ENCODE peak calls at places on chromosomes 5 and 9, in four cellular contexts. One of them, this sample, is unnamed.

GRCh38 chr9:12958279-12958678 is 183.5 kb downstream of the LURAP1L start:
- DNase-seq in coronary artery: no peak
- DNase-seq in GM20000: no peak
- DNase-seq in IMR-90: no peak
- DNase-seq in this sample: no peak

GRCh38 chr5:43602818-43603534 is at the start of gene NNT:
- DNase-seq in IMR-90: peak; percentile 35
- DNase-seq in coronary artery: peak; percentile 79
- DNase-seq in GM20000: peak; percentile 88
- DNase-seq in this sample: peak; percentile 84

GRCh38 chr5:4862500-4862899 is 277.6 kb upstream of the ADAMTS16 start:
- DNase-seq in coronary artery: no peak
- DNase-seq in GM20000: peak; percentile 42
- DNase-seq in IMR-90: peak; percentile 41
- DNase-seq in this sample: no peak

GRCh38 chr5:17448877-17449276 is 49.2 kb upstream of the TAF11L2 start:
- DNase-seq in IMR-90: peak; percentile 27
- DNase-seq in coronary artery: no peak
- DNase-seq in GM20000: no peak
- DNase-seq in this sample: no peak

GRCh38 chr9:97794666-97795065 is 58.4 kb upstream of the FOXE1 start:
- DNase-seq in coronary artery: no peak
- DNase-seq in IMR-90: no peak
- DNase-seq in GM20000: no peak
- DNase-seq in this sample: no peak

GRCh38 chr9:69229367-69229766 is 55.3 kb downstream of the TJP2 start:
- DNase-seq in GM20000: no peak
- DNase-seq in IMR-90: no peak
- DNase-seq in coronary artery: no peak
- DNase-seq in this sample: no peak

GRCh38 chr5:32710859-32711692 is at the start of gene NPR3:
- DNase-seq in GM20000: peak; percentile 25
- DNase-seq in coronary artery: no peak
- DNase-seq in IMR-90: peak; percentile 66
- DNase-seq in this sample: peak; percentile 76

GRCh38 chr9:3900673-3901318 is 375.0 kb upstream of the RFX3 start:
- DNase-seq in coronary artery: no peak
- DNase-seq in IMR-90: no peak
- DNase-seq in GM20000: no peak
- DNase-seq in this sample: no peak

GRCh38 chr5:131745155-131745554 is 51.7 kb downstream of the FNIP1 start:
- DNase-seq in GM20000: no peak
- DNase-seq in coronary artery: no peak
- DNase-seq in IMR-90: no peak
- DNase-seq in this sample: no peak

GRCh38 chr5:175895701-175896102 is 24.3 kb downstream of the CPLX2 start:
- DNase-seq in GM20000: no peak
- DNase-seq in IMR-90: no peak
- DNase-seq in coronary artery: no peak
- DNase-seq in this sample: no peak

GRCh38 chr5:7762267-7762666 is 88.7 kb downstream of the CFAP90 start:
- DNase-seq in GM20000: no peak
- DNase-seq in coronary artery: no peak
- DNase-seq in IMR-90: no peak
- DNase-seq in this sample: no peak

GRCh38 chr5:72463499-72464052 is 43.6 kb downstream of the ZNF366 start:
- DNase-seq in IMR-90: no peak
- DNase-seq in coronary artery: no peak
- DNase-seq in GM20000: no peak
- DNase-seq in this sample: no peak

GRCh38 chr9:126066131-126066530 is 260.5 kb upstream of the MVB12B start:
- DNase-seq in GM20000: no peak
- DNase-seq in coronary artery: no peak
- DNase-seq in IMR-90: no peak
- DNase-seq in this sample: no peak

GRCh38 chr9:88947581-88948573 is 43.4 kb upstream of the S1PR3 start:
- DNase-seq in coronary artery: no peak
- DNase-seq in IMR-90: peak; percentile 86
- DNase-seq in GM20000: no peak
- DNase-seq in this sample: peak; percentile 25

GRCh38 chr9:94872921-94873511 is 146.5 kb downstream of the AOPEP start:
- DNase-seq in GM20000: no peak
- DNase-seq in IMR-90: no peak
- DNase-seq in coronary artery: no peak
- DNase-seq in this sample: no peak

GRCh38 chr5:103375356-103375755 is 116.8 kb downstream of the MACIR start:
- DNase-seq in GM20000: no peak
- DNase-seq in IMR-90: peak; percentile 92
- DNase-seq in coronary artery: no peak
- DNase-seq in this sample: no peak

GRCh38 chr5:151125421-151125820 is 32.2 kb downstream of the ANXA6 start:
- DNase-seq in GM20000: peak; percentile 41
- DNase-seq in IMR-90: no peak
- DNase-seq in coronary artery: no peak
- DNase-seq in this sample: no peak

GRCh38 chr5:91154338-91154737 is 228.8 kb downstream of the ARRDC3 start:
- DNase-seq in IMR-90: no peak
- DNase-seq in coronary artery: no peak
- DNase-seq in GM20000: no peak
- DNase-seq in this sample: no peak

GRCh38 chr5:17436345-17436744 is 61.7 kb upstream of the TAF11L2 start:
- DNase-seq in GM20000: no peak
- DNase-seq in coronary artery: no peak
- DNase-seq in IMR-90: no peak
- DNase-seq in this sample: no peak

GRCh38 chr5:41656597-41656996 is 146.2 kb upstream of the PLCXD3 start:
- DNase-seq in GM20000: no peak
- DNase-seq in IMR-90: no peak
- DNase-seq in coronary artery: no peak
- DNase-seq in this sample: no peak

GRCh38 chr9:129560849-129561248 is 60.1 kb downstream of the C9orf50 start:
- DNase-seq in coronary artery: no peak
- DNase-seq in IMR-90: no peak
- DNase-seq in GM20000: no peak
- DNase-seq in this sample: no peak

GRCh38 chr5:2207966-2208544 is 325.3 kb upstream of the IRX4 start:
- DNase-seq in coronary artery: no peak
- DNase-seq in IMR-90: no peak
- DNase-seq in GM20000: no peak
- DNase-seq in this sample: peak; percentile 77

GRCh38 chr5:98643544-98643943 is 129.9 kb upstream of the RGMB start:
- DNase-seq in GM20000: no peak
- DNase-seq in coronary artery: no peak
- DNase-seq in IMR-90: no peak
- DNase-seq in this sample: no peak

GRCh38 chr5:116738948-116739339 is 164.3 kb upstream of the SEMA6A start:
- DNase-seq in IMR-90: no peak
- DNase-seq in GM20000: no peak
- DNase-seq in coronary artery: no peak
- DNase-seq in this sample: no peak

GRCh38 chr5:6361101-6361500 is 17.2 kb downstream of the MED10 start:
- DNase-seq in GM20000: no peak
- DNase-seq in IMR-90: no peak
- DNase-seq in coronary artery: peak; percentile 40
- DNase-seq in this sample: no peak

GRCh38 chr5:134088994-134089560 is 25.4 kb upstream of the TCF7 start:
- DNase-seq in GM20000: no peak
- DNase-seq in coronary artery: no peak
- DNase-seq in IMR-90: no peak
- DNase-seq in this sample: no peak

GRCh38 chr5:123007292-123007691 is 29.2 kb downstream of the PPIC start:
- DNase-seq in coronary artery: no peak
- DNase-seq in IMR-90: no peak
- DNase-seq in GM20000: no peak
- DNase-seq in this sample: no peak

DNA sequence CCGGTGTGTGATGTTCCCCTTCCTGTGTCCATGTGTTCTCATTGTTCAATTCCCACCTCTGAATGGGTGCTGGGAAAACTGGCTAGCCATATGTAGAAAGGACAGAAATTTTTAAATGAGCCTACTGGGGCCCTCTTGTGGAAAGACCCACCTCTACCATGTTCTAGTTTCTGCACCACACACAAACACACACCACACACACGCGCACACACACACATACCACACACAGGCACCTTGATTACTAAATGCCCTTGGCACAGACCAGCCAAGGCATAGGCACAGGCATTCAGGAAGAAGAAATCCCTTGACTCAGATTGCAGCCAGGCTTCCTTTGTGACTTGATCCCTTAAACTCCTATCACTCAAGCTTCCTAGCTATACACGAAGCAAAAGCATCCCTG is 60.5 kb downstream of the SIL1 start:
- DNase-seq in coronary artery: no peak
- DNase-seq in IMR-90: peak; percentile 26
- DNase-seq in GM20000: no peak
- DNase-seq in this sample: no peak
- TF ChIP-seq CTCF in coronary artery: no peak
- TF ChIP-seq CTCF in IMR-90: peak; percentile 37
- TF ChIP-seq CTCF in GM20000: no peak
- TF ChIP-seq CTCF in this sample: peak; percentile 58

DNA sequence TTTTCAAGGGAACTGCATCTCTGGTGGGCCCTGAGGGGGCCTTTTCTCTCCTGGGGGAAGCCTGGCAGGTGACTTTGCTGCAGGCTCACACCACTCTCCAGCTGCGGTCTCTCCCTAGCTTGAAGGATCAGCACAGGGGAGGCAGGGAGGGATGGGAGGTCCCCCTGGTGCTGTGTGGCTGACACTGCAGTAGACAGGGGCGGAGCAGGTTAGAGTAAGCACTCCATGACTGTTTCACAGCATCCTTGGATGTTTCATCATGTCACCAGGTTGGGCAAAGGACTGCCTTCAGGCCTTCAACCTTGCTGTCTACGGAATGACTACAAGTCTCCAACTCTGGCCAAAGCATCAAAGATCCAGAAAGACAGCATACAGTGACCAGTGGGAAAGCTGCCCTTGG is 470.7 kb downstream of the CDK5RAP2 start:
- DNase-seq in coronary artery: no peak
- DNase-seq in GM20000: no peak
- DNase-seq in IMR-90: no peak
- DNase-seq in this sample: no peak
- TF ChIP-seq CTCF in coronary artery: no peak
- TF ChIP-seq CTCF in GM20000: no peak
- TF ChIP-seq CTCF in IMR-90: peak; percentile 23
- TF ChIP-seq CTCF in this sample: peak; percentile 62

GRCh38 chr5:40507095-40507494 is 172.6 kb upstream of the PTGER4 start:
- DNase-seq in GM20000: no peak
- DNase-seq in coronary artery: no peak
- DNase-seq in IMR-90: no peak
- DNase-seq in this sample: no peak
- TF ChIP-seq CTCF in GM20000: no peak
- TF ChIP-seq CTCF in coronary artery: no peak
- TF ChIP-seq CTCF in IMR-90: peak; percentile 30
- TF ChIP-seq CTCF in this sample: peak; percentile 21

GRCh38 chr5:144644317-144644716 is 473.6 kb downstream of the KCTD16 start:
- DNase-seq in GM20000: no peak
- DNase-seq in coronary artery: no peak
- DNase-seq in IMR-90: no peak
- DNase-seq in this sample: no peak
- TF ChIP-seq CTCF in GM20000: no peak
- TF ChIP-seq CTCF in coronary artery: no peak
- TF ChIP-seq CTCF in IMR-90: no peak
- TF ChIP-seq CTCF in this sample: no peak

DNA sequence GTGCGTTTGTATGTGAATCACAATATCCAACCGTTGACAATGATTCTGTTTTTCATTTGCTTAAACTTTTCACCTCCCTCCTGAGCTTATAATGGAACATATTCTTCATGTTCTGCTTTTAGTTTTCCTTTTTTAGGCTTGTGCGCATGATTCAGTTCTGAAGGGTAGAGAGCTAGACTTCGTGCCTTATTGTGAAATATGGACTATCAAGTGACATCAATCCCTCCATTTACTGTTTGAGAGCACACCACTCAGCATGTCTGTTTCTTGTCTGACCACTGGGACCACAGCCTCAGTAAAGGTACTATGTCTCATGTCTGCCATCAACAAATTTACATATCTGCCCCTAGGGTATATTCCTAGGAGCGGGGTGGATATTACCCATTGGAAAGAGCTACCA is 30.5 kb upstream of the LPAR1 start:
- DNase-seq in coronary artery: no peak
- DNase-seq in GM20000: no peak
- DNase-seq in IMR-90: no peak
- DNase-seq in this sample: no peak
- TF ChIP-seq CTCF in coronary artery: no peak
- TF ChIP-seq CTCF in GM20000: no peak
- TF ChIP-seq CTCF in IMR-90: no peak
- TF ChIP-seq CTCF in this sample: no peak

GRCh38 chr9:106648799-106649198 is 214.2 kb upstream of the ZNF462 start:
- DNase-seq in coronary artery: no peak
- DNase-seq in IMR-90: peak; percentile 13
- DNase-seq in GM20000: no peak
- DNase-seq in this sample: no peak
- TF ChIP-seq CTCF in coronary artery: no peak
- TF ChIP-seq CTCF in IMR-90: peak; percentile 36
- TF ChIP-seq CTCF in GM20000: no peak
- TF ChIP-seq CTCF in this sample: no peak

DNA sequence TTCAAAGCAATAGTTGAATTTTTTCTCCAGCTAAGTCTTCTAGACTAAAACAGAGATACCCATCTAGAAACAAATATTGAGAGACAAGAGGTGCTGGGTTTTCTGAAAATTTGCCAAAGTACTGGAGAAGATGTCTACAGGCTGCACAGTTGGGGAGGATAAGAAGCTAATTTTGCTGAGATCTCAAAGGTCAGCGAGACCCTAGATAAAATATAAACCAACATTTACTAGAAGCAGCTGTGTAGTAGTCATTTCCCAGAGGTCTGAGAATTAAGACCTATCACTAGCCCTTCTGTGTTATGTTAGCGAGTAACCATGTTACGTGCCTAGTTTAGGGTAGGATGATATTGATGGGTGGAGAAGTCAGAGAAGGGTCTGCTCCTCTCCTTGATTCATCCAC is 208.5 kb upstream of the TNC start:
- DNase-seq in coronary artery: no peak
- DNase-seq in GM20000: no peak
- DNase-seq in IMR-90: no peak
- DNase-seq in this sample: no peak
- TF ChIP-seq CTCF in coronary artery: no peak
- TF ChIP-seq CTCF in GM20000: no peak
- TF ChIP-seq CTCF in IMR-90: no peak
- TF ChIP-seq CTCF in this sample: no peak

This sample was measured in type B pancreatic cell.